ENCODE peak calls at places on chromosomes 4 and X, in five cellular contexts. P is COR-L47, T is aorta, X is GM23248, O is HT1080. H is an unnamed sample.

GRCh38 chr4:7192252-7193039 is at the start of gene SORCS2:
- DNase-seq in T (peak; percentile 71), P (peak; percentile 67), X (peak; percentile 85), O (peak; percentile 49), H (peak; percentile 88)

GRCh38 chr4:5845035-5845905 is 47.6 kb downstream of the CRMP1 start:
- DNase-seq in O (no peak), T (no peak), P (no peak), X (no peak), H (no peak)

GRCh38 chrX:110103344-110103743 is 100.4 kb downstream of the TMEM164 start:
- DNase-seq in X (no peak), P (no peak), O (no peak), T (no peak), H (no peak)

GRCh38 chrX:15468036-15468435 is 25.1 kb downstream of the PIR start:
- DNase-seq in T (no peak), P (peak; percentile 21), X (peak; percentile 78), O (peak; percentile 27), H (no peak)

GRCh38 chr4:92600638-92601037 is 296.9 kb downstream of the GRID2 start:
- DNase-seq in P (no peak), X (no peak), O (no peak), T (no peak), H (no peak)

GRCh38 chr4:76035146-76035545 is 724 bp downstream of the CXCL11 start:
- DNase-seq in X (no peak), P (no peak), T (no peak), O (no peak), H (no peak)

GRCh38 chrX:69503228-69503834 is 795 bp upstream of the NALF2 start:
- DNase-seq in P (peak; percentile 48), X (no peak), O (peak; percentile 17), T (no peak), H (no peak)

GRCh38 chr4:109912706-109913621 is at the start of gene EGF:
- DNase-seq in X (peak; percentile 62), T (no peak), O (peak; percentile 76), P (no peak), H (no peak)

GRCh38 chr4:147355849-147356248 is 125.0 kb upstream of the EDNRA start:
- DNase-seq in O (peak; percentile 91), X (peak; percentile 86), P (no peak), T (no peak), H (no peak)

GRCh38 chr4:150950657-150951056 is 64.4 kb downstream of the LRBA start:
- DNase-seq in T (no peak), X (no peak), P (no peak), O (no peak), H (no peak)

GRCh38 chr4:89549907-89550306 is 242.3 kb upstream of the GPRIN3 start:
- DNase-seq in P (no peak), X (peak; percentile 30), T (no peak), O (no peak), H (no peak)

GRCh38 chr4:132592340-132592739 is 556.8 kb upstream of the PCDH10 start:
- DNase-seq in P (no peak), O (no peak), T (no peak), X (no peak), H (no peak)

GRCh38 chr4:182339246-182339645 is 96.0 kb downstream of the TENM3 start:
- DNase-seq in T (no peak), P (no peak), X (no peak), O (no peak), H (no peak)

GRCh38 chr4:73315091-73315490 is 56.5 kb upstream of the ANKRD17 start:
- DNase-seq in X (peak; percentile 80), P (no peak), O (peak; percentile 57), T (no peak), H (no peak)

GRCh38 chr4:173001571-173001970 is 167.0 kb upstream of the GALNT7 start:
- DNase-seq in T (no peak), O (peak; percentile 72), X (peak; percentile 54), P (no peak), H (no peak)

GRCh38 chrX:40504801-40505605 is 75.8 kb upstream of the ATP6AP2 start:
- DNase-seq in T (no peak), X (peak; percentile 69), O (peak; percentile 67), P (no peak), H (no peak)

GRCh38 chrX:17075004-17075403 is 128.5 kb downstream of the REPS2 start:
- DNase-seq in P (no peak), O (no peak), X (no peak), T (no peak), H (no peak)

GRCh38 chr4:3766791-3767561 is 791 bp downstream of the ADRA2C start:
- DNase-seq in P (no peak), O (no peak), T (no peak), X (no peak), H (peak; percentile 46)

GRCh38 chr4:12723849-12724447 is 760.2 kb downstream of the RAB28 start:
- DNase-seq in P (peak; percentile 28), T (no peak), X (peak; percentile 15), O (peak; percentile 23), H (peak; percentile 15)

GRCh38 chr4:180449395-180449956 is 1793.7 kb upstream of the TENM3 start:
- DNase-seq in T (no peak), X (no peak), O (peak; percentile 60), P (peak; percentile 80), H (no peak)

GRCh38 chrX:55135171-55135570 is 46.4 kb downstream of the PAGE2 start:
- DNase-seq in P (no peak), O (peak; percentile 3), X (peak; percentile 47), T (peak; percentile 45), H (peak; percentile 39)

GRCh38 chr4:76210502-76210901 is 3.1 kb downstream of the SCARB2 start:
- DNase-seq in P (no peak), X (peak; percentile 44), T (no peak), O (no peak), H (no peak)

GRCh38 chr4:142440093-142440492 is 406.0 kb downstream of the INPP4B start:
- DNase-seq in X (no peak), T (no peak), P (no peak), O (peak; percentile 42), H (no peak)

GRCh38 chr4:22897520-22898108 is 204.9 kb downstream of the GBA3 start:
- DNase-seq in P (peak; percentile 11), T (no peak), X (peak; percentile 29), O (peak; percentile 14), H (no peak)

GRCh38 chr4:78863254-78863869 is 75.9 kb downstream of the PAQR3 start:
- DNase-seq in X (peak; percentile 3), P (no peak), O (no peak), T (no peak), H (no peak)

GRCh38 chr4:75710246-75710645 is 14.1 kb upstream of the USO1 start:
- DNase-seq in O (no peak), T (no peak), X (no peak), P (no peak), H (no peak)

GRCh38 chr4:2725380-2725779 is 30.8 kb downstream of the TNIP2 start:
- DNase-seq in T (no peak), X (no peak), O (no peak), P (no peak), H (no peak)

GRCh38 chr4:32010221-32010620 is 1290.1 kb downstream of the PCDH7 start:
- DNase-seq in P (no peak), O (peak; percentile 57), X (no peak), T (no peak), H (peak; percentile 28)

GRCh38 chrX:129694805-129695204 is 40.0 kb upstream of the APLN start:
- DNase-seq in T (no peak), P (no peak), O (no peak), X (no peak), H (no peak)

GRCh38 chr4:28254003-28254402 is 1393.4 kb downstream of the STIM2 start:
- DNase-seq in O (no peak), P (no peak), X (no peak), T (no peak), H (no peak)

H was measured in right cardiac atrium.